ENCODE peak calls at places on chromosomes 6 and 20, in nine cellular contexts. One of them, this sample, is unnamed.
A peak's percentile ranks its signal among the peaks of the same experiment; 100 is the strongest.

GRCh38 chr6:26213334-26214075 is 126.3 kb downstream of the HFE start:
- DNase-seq in cardiac fibroblast: no peak
- DNase-seq in head of caudate nucleus: no peak
- DNase-seq in CD4-positive, CD25-positive, alpha-beta regulatory T cell: no peak
- DNase-seq in T-helper 2 cell: no peak
- DNase-seq in effector memory CD8-positive, alpha-beta T cell: no peak
- DNase-seq in thyroid gland: no peak
- DNase-seq in KBM-7: no peak
- DNase-seq in HAP-1: no peak
- DNase-seq in this sample: no peak

GRCh38 chr6:19806971-19807396 is 30.2 kb upstream of the ID4 start:
- DNase-seq in head of caudate nucleus: no peak
- DNase-seq in cardiac fibroblast: no peak
- DNase-seq in KBM-7: no peak
- DNase-seq in HAP-1: no peak
- DNase-seq in thyroid gland: no peak
- DNase-seq in effector memory CD8-positive, alpha-beta T cell: no peak
- DNase-seq in CD4-positive, CD25-positive, alpha-beta regulatory T cell: no peak
- DNase-seq in T-helper 2 cell: no peak
- DNase-seq in this sample: no peak

GRCh38 chr20:52105573-52106422 is 85.8 kb downstream of the ZFP64 start:
- DNase-seq in thyroid gland: peak; percentile 49
- DNase-seq in effector memory CD8-positive, alpha-beta T cell: no peak
- DNase-seq in cardiac fibroblast: peak; percentile 27
- DNase-seq in CD4-positive, CD25-positive, alpha-beta regulatory T cell: no peak
- DNase-seq in head of caudate nucleus: peak; percentile 55
- DNase-seq in T-helper 2 cell: no peak
- DNase-seq in KBM-7: no peak
- DNase-seq in HAP-1: no peak
- DNase-seq in this sample: no peak

GRCh38 chr6:170523256-170524187 is 29.6 kb downstream of the PSMB1 start:
- DNase-seq in HAP-1: no peak
- DNase-seq in cardiac fibroblast: no peak
- DNase-seq in CD4-positive, CD25-positive, alpha-beta regulatory T cell: no peak
- DNase-seq in thyroid gland: no peak
- DNase-seq in head of caudate nucleus: no peak
- DNase-seq in T-helper 2 cell: no peak
- DNase-seq in effector memory CD8-positive, alpha-beta T cell: peak; percentile 4
- DNase-seq in KBM-7: no peak
- DNase-seq in this sample: no peak

GRCh38 chr6:159557046-159557445 is 136.0 kb downstream of the SOD2 start:
- DNase-seq in HAP-1: no peak
- DNase-seq in cardiac fibroblast: no peak
- DNase-seq in CD4-positive, CD25-positive, alpha-beta regulatory T cell: no peak
- DNase-seq in KBM-7: no peak
- DNase-seq in thyroid gland: no peak
- DNase-seq in head of caudate nucleus: no peak
- DNase-seq in effector memory CD8-positive, alpha-beta T cell: no peak
- DNase-seq in T-helper 2 cell: no peak
- DNase-seq in this sample: no peak

GRCh38 chr6:155216312-155217028 is 47.3 kb upstream of the CLDN20 start:
- DNase-seq in CD4-positive, CD25-positive, alpha-beta regulatory T cell: no peak
- DNase-seq in HAP-1: peak; percentile 74
- DNase-seq in effector memory CD8-positive, alpha-beta T cell: no peak
- DNase-seq in cardiac fibroblast: no peak
- DNase-seq in thyroid gland: no peak
- DNase-seq in head of caudate nucleus: peak; percentile 57
- DNase-seq in KBM-7: no peak
- DNase-seq in T-helper 2 cell: no peak
- DNase-seq in this sample: no peak

GRCh38 chr20:23200914-23201313 is 114.8 kb upstream of the CD93 start:
- DNase-seq in HAP-1: no peak
- DNase-seq in thyroid gland: no peak
- DNase-seq in T-helper 2 cell: no peak
- DNase-seq in cardiac fibroblast: peak; percentile 25
- DNase-seq in effector memory CD8-positive, alpha-beta T cell: no peak
- DNase-seq in CD4-positive, CD25-positive, alpha-beta regulatory T cell: no peak
- DNase-seq in head of caudate nucleus: no peak
- DNase-seq in KBM-7: peak; percentile 40
- DNase-seq in this sample: no peak

GRCh38 chr6:108996208-108996607 is 98.4 kb downstream of the SESN1 start:
- DNase-seq in CD4-positive, CD25-positive, alpha-beta regulatory T cell: no peak
- DNase-seq in cardiac fibroblast: no peak
- DNase-seq in head of caudate nucleus: no peak
- DNase-seq in thyroid gland: no peak
- DNase-seq in effector memory CD8-positive, alpha-beta T cell: no peak
- DNase-seq in KBM-7: no peak
- DNase-seq in HAP-1: no peak
- DNase-seq in T-helper 2 cell: no peak
- DNase-seq in this sample: no peak

GRCh38 chr20:58065508-58066361 is 162.7 kb downstream of the ANKRD60 start:
- DNase-seq in thyroid gland: no peak
- DNase-seq in cardiac fibroblast: no peak
- DNase-seq in head of caudate nucleus: no peak
- DNase-seq in CD4-positive, CD25-positive, alpha-beta regulatory T cell: no peak
- DNase-seq in KBM-7: no peak
- DNase-seq in effector memory CD8-positive, alpha-beta T cell: no peak
- DNase-seq in T-helper 2 cell: no peak
- DNase-seq in HAP-1: no peak
- DNase-seq in this sample: no peak

GRCh38 chr6:26250806-26251075 is 114.3 kb upstream of the BTN3A2 start:
- DNase-seq in cardiac fibroblast: no peak
- DNase-seq in KBM-7: no peak
- DNase-seq in effector memory CD8-positive, alpha-beta T cell: peak; percentile 43
- DNase-seq in head of caudate nucleus: no peak
- DNase-seq in HAP-1: no peak
- DNase-seq in CD4-positive, CD25-positive, alpha-beta regulatory T cell: peak; percentile 73
- DNase-seq in T-helper 2 cell: peak; percentile 42
- DNase-seq in thyroid gland: peak; percentile 26
- DNase-seq in this sample: no peak

GRCh38 chr6:143579703-143580102 is 68.2 kb upstream of the FUCA2 start:
- DNase-seq in thyroid gland: no peak
- DNase-seq in cardiac fibroblast: peak; percentile 86
- DNase-seq in HAP-1: no peak
- DNase-seq in head of caudate nucleus: no peak
- DNase-seq in KBM-7: no peak
- DNase-seq in effector memory CD8-positive, alpha-beta T cell: no peak
- DNase-seq in CD4-positive, CD25-positive, alpha-beta regulatory T cell: no peak
- DNase-seq in T-helper 2 cell: no peak
- DNase-seq in this sample: no peak

GRCh38 chr6:31907158-31907813 is 5.4 kb upstream of the ZBTB12 start:
- DNase-seq in head of caudate nucleus: no peak
- DNase-seq in cardiac fibroblast: peak; percentile 96
- DNase-seq in CD4-positive, CD25-positive, alpha-beta regulatory T cell: no peak
- DNase-seq in thyroid gland: peak; percentile 63
- DNase-seq in HAP-1: no peak
- DNase-seq in T-helper 2 cell: no peak
- DNase-seq in effector memory CD8-positive, alpha-beta T cell: no peak
- DNase-seq in KBM-7: peak; percentile 96
- DNase-seq in this sample: no peak